ENCODE peak calls at places on chromosomes 6 and 20, in seven cellular contexts. S is fibroblast of lung, U is astrocyte of the cerebellum, Q is Peyer's patch, X is lower lobe of right lung, Y is endothelial cell of umbilical vein, V is body of pancreas. G is an unnamed sample.

GRCh38 chr6:122472022-122472340 is 374 bp upstream of the SERINC1 start:
- DNase-seq in S (no peak), U (no peak), Q (no peak), X (no peak), Y (no peak), V (no peak), G (no peak)

GRCh38 chr6:153167026-153167891 is 36.2 kb upstream of the RGS17 start:
- DNase-seq in S (peak; percentile 90), U (peak; percentile 72), Q (no peak), X (no peak), Y (peak; percentile 79), V (no peak), G (peak; percentile 92)

GRCh38 chr6:48111575-48111974 is 578 bp upstream of the PTCHD4 start:
- DNase-seq in S (peak; percentile 42), U (no peak), Q (no peak), X (no peak), Y (no peak), V (no peak), G (no peak)

GRCh38 chr20:13449868-13450441 is 188.8 kb downstream of the TASP1 start:
- DNase-seq in S (peak; percentile 9), U (no peak), Q (no peak), X (no peak), Y (no peak), V (no peak), G (peak; percentile 17)

GRCh38 chr20:42401598-42401997 is 783.4 kb upstream of the CHD6 start:
- DNase-seq in S (no peak), U (no peak), Q (no peak), X (no peak), Y (no peak), V (no peak), G (no peak)

GRCh38 chr6:169386431-169387057 is 132.9 kb upstream of the THBS2 start:
- DNase-seq in S (no peak), U (peak; percentile 11), Q (no peak), X (no peak), Y (no peak), V (no peak), G (no peak)

GRCh38 chr6:71965404-71965803 is 79.1 kb downstream of the RIMS1 start:
- DNase-seq in S (peak; percentile 6), U (no peak), Q (no peak), X (no peak), Y (no peak), V (no peak), G (no peak)

GRCh38 chr20:36367907-36368306 is 61.8 kb downstream of the DLGAP4 start:
- DNase-seq in S (no peak), U (no peak), Q (no peak), X (no peak), Y (no peak), V (no peak), G (no peak)

GRCh38 chr6:111679126-111679525 is 73.4 kb upstream of the TRAF3IP2 start:
- DNase-seq in S (no peak), U (no peak), Q (no peak), X (no peak), Y (no peak), V (no peak), G (no peak)

GRCh38 chr20:46940616-46941015 is 46.0 kb downstream of the EYA2 start:
- DNase-seq in S (no peak), U (no peak), Q (no peak), X (no peak), Y (no peak), V (no peak), G (no peak)

GRCh38 chr20:58450259-58450658 is 61.2 kb downstream of the VAPB start:
- DNase-seq in S (no peak), U (no peak), Q (no peak), X (no peak), Y (no peak), V (no peak), G (no peak)

GRCh38 chr6:102028173-102028572 is 634.7 kb downstream of the GRIK2 start:
- DNase-seq in S (no peak), U (no peak), Q (no peak), X (no peak), Y (no peak), V (no peak), G (no peak)

GRCh38 chr20:9140172-9140760 is 71.4 kb downstream of the PLCB4 start:
- DNase-seq in S (peak; percentile 11), U (no peak), Q (no peak), X (no peak), Y (no peak), V (no peak), G (no peak)

GRCh38 chr20:35617397-35618031 is 1.9 kb downstream of the SPAG4 start:
- DNase-seq in S (peak; percentile 49), U (no peak), Q (no peak), X (peak; percentile 58), Y (peak; percentile 67), V (peak; percentile 67), G (peak; percentile 68)

DNA sequence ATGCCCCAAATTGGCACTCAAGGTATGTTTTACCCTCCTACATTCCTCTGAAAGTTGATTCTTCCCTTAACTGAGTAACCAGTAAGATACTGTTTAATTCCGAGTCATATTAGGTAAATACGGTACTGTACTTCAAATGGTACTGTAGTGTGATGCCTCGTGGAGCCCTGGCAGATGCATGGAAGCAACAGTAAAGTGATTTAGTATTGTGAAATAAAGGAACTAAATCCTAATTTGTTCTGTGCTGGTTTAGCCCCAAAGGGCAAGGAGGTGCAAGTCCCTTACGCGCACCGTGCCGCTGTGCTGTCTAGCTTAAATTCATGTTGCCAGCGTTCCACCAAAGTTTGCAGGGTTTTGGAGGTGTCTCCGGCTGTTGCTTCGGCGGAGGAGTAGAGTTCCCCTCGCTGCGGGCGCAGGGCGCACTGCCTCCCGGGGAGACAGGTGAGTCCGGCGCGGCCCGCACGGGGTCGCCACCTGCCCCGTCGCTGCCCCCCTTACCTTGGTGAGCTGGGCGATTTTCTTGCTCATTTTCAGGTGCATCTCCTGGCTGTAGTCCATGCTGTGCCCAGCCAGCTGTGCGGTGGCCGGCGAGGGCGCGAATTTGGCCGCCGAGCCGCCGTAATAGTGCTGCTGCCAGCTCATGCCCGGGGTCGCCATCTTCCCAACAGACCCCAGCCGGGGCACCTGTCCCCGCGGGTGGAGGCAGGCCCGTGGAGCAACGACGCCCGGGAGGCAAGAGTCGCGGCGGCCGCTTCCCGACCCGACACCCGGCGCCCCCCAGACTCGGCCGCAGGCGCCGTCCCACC is 618 bp downstream of the FAM184A start:
- DNase-seq in S (peak; percentile 11), U (no peak), Q (peak; percentile 58), X (peak; percentile 67), Y (no peak), V (peak; percentile 72), G (peak; percentile 58)
- TF ChIP-seq CTCF in S (no peak), U (no peak), Q (peak; percentile 19), X (peak; percentile 27), Y (no peak), V (peak; percentile 60), G (no peak)

GRCh38 chr6:151461673-151462072 is 9.7 kb upstream of the RMND1 start:
- DNase-seq in S (no peak), U (no peak), Q (no peak), X (no peak), Y (no peak), V (no peak), G (no peak)

DNA sequence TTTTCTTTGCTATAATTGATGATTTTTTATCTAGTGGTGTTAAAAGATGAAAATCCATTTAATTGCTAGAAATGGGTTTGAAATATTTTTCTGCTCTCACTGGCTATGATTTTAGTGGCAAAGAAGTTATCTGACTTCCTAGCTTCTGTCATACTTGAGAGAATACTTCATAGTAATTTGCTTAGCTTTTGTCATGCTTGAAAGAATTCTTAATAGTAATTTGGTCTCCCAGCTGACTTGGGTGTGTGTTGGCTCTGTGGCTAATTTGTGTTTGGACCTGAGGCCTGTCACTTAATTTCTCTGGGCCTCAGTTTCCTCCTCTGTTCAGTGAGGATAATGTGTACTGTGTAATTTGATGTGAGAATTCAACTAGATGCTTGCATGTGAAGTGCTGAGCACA is 12.8 kb upstream of the RMND1 start:
- DNase-seq in S (no peak), U (no peak), Q (no peak), X (no peak), Y (no peak), V (no peak), G (no peak)
- H3K4me3 ChIP-seq in S (no peak overlapping the region), U (no peak overlapping the region), Q (no peak overlapping the region), X (no peak overlapping the region), Y (no peak overlapping the region), V (no peak overlapping the region), G (no peak overlapping the region)

GRCh38 chr20:16240355-16240754 is 332.9 kb downstream of the KIF16B start:
- DNase-seq in S (no peak), U (no peak), Q (no peak), X (no peak), Y (no peak), V (no peak), G (no peak)

GRCh38 chr20:16246870-16247269 is 326.4 kb downstream of the KIF16B start:
- DNase-seq in S (no peak), U (no peak), Q (no peak), X (no peak), Y (no peak), V (no peak), G (no peak)

GRCh38 chr20:16245879-16246278 is 327.4 kb downstream of the KIF16B start:
- DNase-seq in S (no peak), U (no peak), Q (no peak), X (no peak), Y (no peak), V (no peak), G (no peak)

GRCh38 chr20:16241911-16242310 is 331.3 kb downstream of the KIF16B start:
- DNase-seq in S (no peak), U (no peak), Q (no peak), X (no peak), Y (no peak), V (no peak), G (peak; percentile 29)

DNA sequence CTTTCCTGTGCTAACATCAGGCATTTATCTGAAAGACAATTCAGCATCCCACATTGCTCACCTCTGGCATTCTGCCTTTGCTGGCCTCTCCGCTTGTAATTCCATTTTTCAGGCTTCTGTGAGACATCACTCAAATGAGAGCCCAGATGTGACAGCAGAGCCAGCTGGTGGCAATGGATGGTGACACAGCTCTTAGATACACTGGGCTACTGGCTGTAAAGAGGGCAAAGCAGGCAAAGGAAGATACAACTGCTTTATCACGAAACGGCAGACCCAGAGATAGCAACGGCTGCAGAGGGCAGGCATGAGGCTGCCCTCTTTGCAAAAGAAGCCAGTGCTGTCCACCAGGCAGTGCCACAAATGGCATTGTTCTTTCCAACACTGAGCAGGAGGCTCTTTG is 329.8 kb downstream of the KIF16B start:
- DNase-seq in S (no peak), U (no peak), Q (no peak), X (no peak), Y (no peak), V (no peak), G (no peak)
- TF ChIP-seq CTCF in S (no peak), U (no peak), Q (no peak), X (no peak), Y (no peak), V (no peak), G (no peak)

DNA sequence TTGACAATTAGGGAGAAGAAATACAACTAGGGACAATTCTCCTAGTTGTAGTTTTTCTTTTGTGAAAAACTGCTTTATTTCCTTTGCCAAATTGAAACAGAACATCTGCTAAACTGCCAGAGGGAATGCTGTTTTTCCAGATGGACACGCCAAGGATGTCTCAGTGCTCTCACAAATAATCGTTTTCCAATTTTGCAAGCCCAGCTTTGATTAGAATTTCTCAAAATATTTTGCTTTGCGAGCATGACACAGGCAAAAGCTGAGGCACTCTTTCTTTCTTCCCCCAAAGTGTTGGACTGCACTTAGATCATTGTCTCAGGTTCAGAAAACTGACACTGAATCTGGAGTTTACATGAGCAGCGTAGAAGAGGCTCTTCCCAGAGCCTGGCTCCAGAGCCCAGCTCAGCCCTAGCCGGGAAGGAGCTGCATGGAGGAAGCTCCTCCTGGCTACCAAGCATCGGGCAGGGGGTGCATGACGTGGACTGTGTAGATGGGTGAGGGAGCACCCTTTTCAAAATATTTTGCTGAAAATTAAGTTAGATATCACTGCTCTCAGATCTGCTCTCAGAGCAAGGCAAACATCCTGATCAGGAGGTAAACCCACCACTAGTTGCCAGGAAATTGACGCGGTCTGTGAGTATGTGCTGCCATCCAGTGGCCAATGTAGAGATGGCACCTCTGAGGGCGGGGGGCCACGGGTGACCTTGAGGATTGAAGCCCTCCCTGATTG is 107.5 kb downstream of the SLC22A3 start:
- DNase-seq in S (peak; percentile 42), U (peak; percentile 36), Q (peak; percentile 71), X (peak; percentile 55), Y (peak; percentile 43), V (peak; percentile 65), G (peak; percentile 30)
- H3K4me3 ChIP-seq in S (peak overlapping the region; percentile 38), U (no peak overlapping the region), Q (peak overlapping the region; percentile 22), X (no peak overlapping the region), Y (no peak overlapping the region), V (no peak overlapping the region), G (no peak overlapping the region)